ENCODE peak calls at places on chromosome 11, in five cellular contexts. D is NCI-H1092; B is GM23338; Z is GM12892; A is stimulated activated CD8-positive, alpha-beta memory T cell treated with anti-CD3 and anti-CD28 coated beads, Interleukin-2, amount 100 ng/mL, for 1 hour. K is an unnamed sample.

GRCh38 chr11:76244311-76245061 is 38.2 kb upstream of the WNT11 start:
- DNase-seq in D (no peak), B (no peak), Z (no peak), A (no peak), K (no peak)

GRCh38 chr11:128420943-128421342 is 166.4 kb downstream of the ETS1 start:
- DNase-seq in D (no peak), B (no peak), Z (no peak), A (no peak), K (no peak)

GRCh38 chr11:64250875-64251721 is at the start of gene PLCB3:
- DNase-seq in D (no peak), B (peak), Z (peak), A (peak), K (peak)

GRCh38 chr11:112016765-112017356 is 8.3 kb upstream of the DLAT start:
- DNase-seq in D (no peak), B (no peak), Z (no peak), A (no peak), K (no peak)

GRCh38 chr11:13776134-13776815 is 107.8 kb downstream of the FAR1 start:
- DNase-seq in D (no peak), B (peak), Z (no peak), A (peak), K (no peak)

GRCh38 chr11:61814242-61814957 is 2.4 kb downstream of the FADS1 start:
- DNase-seq in D (no peak), B (peak), Z (no peak), A (no peak), K (no peak)

GRCh38 chr11:93099811-93100210 is 98.0 kb downstream of the SLC36A4 start:
- DNase-seq in D (no peak), B (no peak), Z (no peak), A (no peak), K (no peak)

GRCh38 chr11:33723238-33723881 is 12.9 kb downstream of the CD59 start:
- DNase-seq in D (no peak), B (no peak), Z (no peak), A (no peak), K (no peak)

GRCh38 chr11:35583126-35583525 is 35.1 kb upstream of the FJX1 start:
- DNase-seq in D (no peak), B (no peak), Z (no peak), A (no peak), K (no peak)

GRCh38 chr11:96187779-96188624 is 155.0 kb downstream of the MAML2 start:
- DNase-seq in D (no peak), B (no peak), Z (no peak), A (no peak), K (no peak)